ENCODE peak calls at places on chromosomes 1 and 21, in ten cellular contexts. One of them, this sample, is unnamed.

GRCh38 chr21:42646076-42646825 is 7.2 kb upstream of the PDE9A start:
- DNase-seq in ACHN: no peak
- DNase-seq in cerebellar cortex: no peak
- DNase-seq in fibroblast of lung: no peak
- DNase-seq in ELR: no peak
- DNase-seq in fibroblast of pulmonary artery: no peak
- DNase-seq in activated CD4-positive, alpha-beta T cell treated with anti-CD3 and anti-CD28 coated beads for 1 hour: no peak
- DNase-seq in SHP77: no peak
- DNase-seq in GM23248: no peak
- DNase-seq in RPMI8226: no peak
- DNase-seq in this sample: no peak

GRCh38 chr1:150186789-150187559 is 37.3 kb downstream of the PLEKHO1 start:
- DNase-seq in ACHN: peak; percentile 72
- DNase-seq in cerebellar cortex: peak; percentile 79
- DNase-seq in fibroblast of lung: peak; percentile 55
- DNase-seq in ELR: peak; percentile 77
- DNase-seq in fibroblast of pulmonary artery: peak; percentile 62
- DNase-seq in activated CD4-positive, alpha-beta T cell treated with anti-CD3 and anti-CD28 coated beads for 1 hour: no peak
- DNase-seq in SHP77: peak; percentile 80
- DNase-seq in GM23248: peak; percentile 70
- DNase-seq in RPMI8226: peak; percentile 74
- DNase-seq in this sample: no peak

GRCh38 chr1:235513495-235514366 is 9.5 kb upstream of the B3GALNT2 start:
- DNase-seq in ACHN: peak; percentile 73
- DNase-seq in cerebellar cortex: peak; percentile 85
- DNase-seq in fibroblast of lung: peak; percentile 81
- DNase-seq in ELR: peak; percentile 79
- DNase-seq in fibroblast of pulmonary artery: peak; percentile 88
- DNase-seq in activated CD4-positive, alpha-beta T cell treated with anti-CD3 and anti-CD28 coated beads for 1 hour: no peak
- DNase-seq in SHP77: peak; percentile 47
- DNase-seq in GM23248: peak; percentile 74
- DNase-seq in RPMI8226: peak; percentile 82
- DNase-seq in this sample: peak; percentile 67

GRCh38 chr1:154182342-154183044 is 9.4 kb downstream of the TPM3 start:
- DNase-seq in ACHN: peak; percentile 74
- DNase-seq in cerebellar cortex: peak; percentile 56
- DNase-seq in fibroblast of lung: peak; percentile 75
- DNase-seq in ELR: peak; percentile 85
- DNase-seq in fibroblast of pulmonary artery: peak; percentile 89
- DNase-seq in activated CD4-positive, alpha-beta T cell treated with anti-CD3 and anti-CD28 coated beads for 1 hour: peak; percentile 36
- DNase-seq in SHP77: peak; percentile 66
- DNase-seq in GM23248: peak; percentile 89
- DNase-seq in RPMI8226: peak; percentile 86
- DNase-seq in this sample: peak; percentile 40

GRCh38 chr1:40856656-40857302 is 5.4 kb downstream of the CITED4 start:
- DNase-seq in ACHN: no peak
- DNase-seq in cerebellar cortex: no peak
- DNase-seq in fibroblast of lung: no peak
- DNase-seq in ELR: no peak
- DNase-seq in fibroblast of pulmonary artery: no peak
- DNase-seq in activated CD4-positive, alpha-beta T cell treated with anti-CD3 and anti-CD28 coated beads for 1 hour: no peak
- DNase-seq in SHP77: no peak
- DNase-seq in GM23248: no peak
- DNase-seq in RPMI8226: no peak
- DNase-seq in this sample: no peak

GRCh38 chr1:111833334-111833733 is 77.6 kb downstream of the DDX20 start:
- DNase-seq in ACHN: no peak
- DNase-seq in cerebellar cortex: peak; percentile 89
- DNase-seq in fibroblast of lung: peak; percentile 3
- DNase-seq in ELR: peak; percentile 6
- DNase-seq in fibroblast of pulmonary artery: peak; percentile 20
- DNase-seq in activated CD4-positive, alpha-beta T cell treated with anti-CD3 and anti-CD28 coated beads for 1 hour: no peak
- DNase-seq in SHP77: no peak
- DNase-seq in GM23248: peak; percentile 13
- DNase-seq in RPMI8226: no peak
- DNase-seq in this sample: no peak

GRCh38 chr1:115665319-115665718 is 23.5 kb downstream of the VANGL1 start:
- DNase-seq in ACHN: no peak
- DNase-seq in cerebellar cortex: peak; percentile 5
- DNase-seq in fibroblast of lung: no peak
- DNase-seq in ELR: no peak
- DNase-seq in fibroblast of pulmonary artery: no peak
- DNase-seq in activated CD4-positive, alpha-beta T cell treated with anti-CD3 and anti-CD28 coated beads for 1 hour: no peak
- DNase-seq in SHP77: peak; percentile 20
- DNase-seq in GM23248: no peak
- DNase-seq in RPMI8226: no peak
- DNase-seq in this sample: peak; percentile 59

GRCh38 chr1:198775606-198776005 is 136.8 kb downstream of the PTPRC start:
- DNase-seq in ACHN: no peak
- DNase-seq in cerebellar cortex: no peak
- DNase-seq in fibroblast of lung: peak; percentile 66
- DNase-seq in ELR: no peak
- DNase-seq in fibroblast of pulmonary artery: peak; percentile 42
- DNase-seq in activated CD4-positive, alpha-beta T cell treated with anti-CD3 and anti-CD28 coated beads for 1 hour: no peak
- DNase-seq in SHP77: no peak
- DNase-seq in GM23248: no peak
- DNase-seq in RPMI8226: no peak
- DNase-seq in this sample: no peak

GRCh38 chr21:43643193-43643592 is 16.1 kb downstream of the HSF2BP start:
- DNase-seq in ACHN: no peak
- DNase-seq in cerebellar cortex: no peak
- DNase-seq in fibroblast of lung: no peak
- DNase-seq in ELR: no peak
- DNase-seq in fibroblast of pulmonary artery: no peak
- DNase-seq in activated CD4-positive, alpha-beta T cell treated with anti-CD3 and anti-CD28 coated beads for 1 hour: no peak
- DNase-seq in SHP77: no peak
- DNase-seq in GM23248: no peak
- DNase-seq in RPMI8226: no peak
- DNase-seq in this sample: no peak

GRCh38 chr1:53134961-53135734 is 7.3 kb downstream of the SLC1A7 start:
- DNase-seq in ACHN: no peak
- DNase-seq in cerebellar cortex: peak; percentile 42
- DNase-seq in fibroblast of lung: peak; percentile 96
- DNase-seq in ELR: no peak
- DNase-seq in fibroblast of pulmonary artery: peak; percentile 72
- DNase-seq in activated CD4-positive, alpha-beta T cell treated with anti-CD3 and anti-CD28 coated beads for 1 hour: no peak
- DNase-seq in SHP77: peak; percentile 67
- DNase-seq in GM23248: peak; percentile 97
- DNase-seq in RPMI8226: no peak
- DNase-seq in this sample: no peak